ENCODE peak calls at places on chromosomes 11 and 22, in seven cellular contexts. O is astrocyte; T is CD8-positive, alpha-beta T cell; J is heart right ventricle; G is GM23248; B is mammary epithelial cell; V is tibial artery. W is an unnamed sample.

GRCh38 chr11:30433831-30434230 is 110.9 kb downstream of the ARL14EP start:
- DNase-seq in B (no peak), O (no peak), J (no peak), V (no peak), T (no peak), G (no peak), W (no peak)

GRCh38 chr11:44326615-44327475 is 16.9 kb upstream of the ALX4 start:
- DNase-seq in V (no peak), G (peak; percentile 25), T (no peak), B (no peak), J (no peak), O (no peak), W (no peak)

GRCh38 chr11:71197096-71197495 is 55.3 kb downstream of the SHANK2 start:
- DNase-seq in T (no peak), G (no peak), O (no peak), J (no peak), V (no peak), B (no peak), W (no peak)

GRCh38 chr11:117998201-117998579 is 12.0 kb downstream of the IL10RA start:
- DNase-seq in J (no peak), V (no peak), O (no peak), G (no peak), B (no peak), T (no peak), W (no peak)

GRCh38 chr11:46267930-46268329 is 9.5 kb upstream of the CREB3L1 start:
- DNase-seq in B (no peak), O (no peak), G (no peak), J (no peak), V (no peak), T (no peak), W (no peak)

GRCh38 chr22:19178659-19179471 is at the start of gene SLC25A1:
- DNase-seq in J (peak; percentile 90), T (peak; percentile 74), O (peak; percentile 57), G (peak; percentile 94), B (peak; percentile 88), V (peak; percentile 89), W (peak; percentile 75)

GRCh38 chr11:63212742-63213141 is 30.7 kb downstream of the SLC22A25 start:
- DNase-seq in G (peak; percentile 45), V (no peak), T (no peak), B (peak; percentile 9), J (no peak), O (no peak), W (peak; percentile 16)

GRCh38 chr11:119320593-119321524 is 3.9 kb upstream of the MCAM start:
- DNase-seq in V (peak; percentile 62), G (peak; percentile 70), T (peak; percentile 55), B (peak; percentile 54), O (peak; percentile 48), J (peak; percentile 78), W (peak; percentile 36)

GRCh38 chr11:80860632-80861031 is 1419.8 kb upstream of the TENM4 start:
- DNase-seq in V (no peak), O (peak; percentile 56), J (no peak), T (no peak), G (peak; percentile 56), B (peak; percentile 61), W (peak; percentile 56)

GRCh38 chr11:12116425-12117032 is 6.1 kb downstream of the MICAL2 start:
- DNase-seq in B (no peak), V (no peak), T (no peak), J (no peak), O (no peak), G (no peak), W (no peak)

GRCh38 chr11:12112731-12113130 is 2.3 kb downstream of the MICAL2 start:
- DNase-seq in G (no peak), J (no peak), T (no peak), B (no peak), V (no peak), O (no peak), W (no peak)

GRCh38 chr11:12113294-12113693 is 2.9 kb downstream of the MICAL2 start:
- DNase-seq in G (no peak), O (peak; percentile 48), T (no peak), V (no peak), B (no peak), J (no peak), W (no peak)

GRCh38 chr11:12112150-12112520 is 1.7 kb downstream of the MICAL2 start:
- DNase-seq in G (no peak), J (no peak), T (no peak), O (no peak), B (peak; percentile 24), V (no peak), W (no peak)

DNA sequence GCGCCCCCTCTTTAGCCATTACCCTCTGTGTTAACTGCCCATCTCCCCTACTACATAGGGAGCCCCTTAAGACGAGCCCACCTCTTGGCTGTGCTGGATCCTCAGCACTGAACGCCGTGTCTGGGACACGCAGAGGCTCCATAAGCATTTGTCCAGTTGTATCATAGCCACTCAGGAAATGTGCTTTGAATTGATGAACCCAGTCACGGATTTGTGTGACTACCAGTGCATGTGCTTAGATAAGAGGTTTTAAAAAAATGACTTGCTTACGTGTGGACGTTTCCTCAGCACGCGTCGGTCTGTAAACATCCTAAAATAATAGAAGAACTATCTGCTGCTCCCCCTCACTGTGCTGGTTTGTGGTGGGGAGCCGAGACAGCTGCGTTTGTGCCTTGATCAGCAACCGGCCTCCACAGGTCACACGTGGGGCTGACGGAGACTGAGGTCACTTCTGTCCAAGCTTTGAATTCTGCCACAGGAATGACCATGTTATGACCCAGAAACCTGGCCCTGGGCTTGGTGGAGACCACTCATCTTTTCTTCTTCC is 4.2 kb downstream of the MICAL2 start:
- DNase-seq in V (no peak), O (peak; percentile 71), G (no peak), T (no peak), J (peak; percentile 52), B (no peak), W (peak; percentile 74)
- H3K27ac ChIP-seq in V (peak overlapping the region; percentile 99), O (peak overlapping the region; percentile 84), G (no peak overlapping the region), T (no peak overlapping the region), J (no peak overlapping the region), B (no peak overlapping the region), W (peak overlapping the region; percentile 91)

DNA sequence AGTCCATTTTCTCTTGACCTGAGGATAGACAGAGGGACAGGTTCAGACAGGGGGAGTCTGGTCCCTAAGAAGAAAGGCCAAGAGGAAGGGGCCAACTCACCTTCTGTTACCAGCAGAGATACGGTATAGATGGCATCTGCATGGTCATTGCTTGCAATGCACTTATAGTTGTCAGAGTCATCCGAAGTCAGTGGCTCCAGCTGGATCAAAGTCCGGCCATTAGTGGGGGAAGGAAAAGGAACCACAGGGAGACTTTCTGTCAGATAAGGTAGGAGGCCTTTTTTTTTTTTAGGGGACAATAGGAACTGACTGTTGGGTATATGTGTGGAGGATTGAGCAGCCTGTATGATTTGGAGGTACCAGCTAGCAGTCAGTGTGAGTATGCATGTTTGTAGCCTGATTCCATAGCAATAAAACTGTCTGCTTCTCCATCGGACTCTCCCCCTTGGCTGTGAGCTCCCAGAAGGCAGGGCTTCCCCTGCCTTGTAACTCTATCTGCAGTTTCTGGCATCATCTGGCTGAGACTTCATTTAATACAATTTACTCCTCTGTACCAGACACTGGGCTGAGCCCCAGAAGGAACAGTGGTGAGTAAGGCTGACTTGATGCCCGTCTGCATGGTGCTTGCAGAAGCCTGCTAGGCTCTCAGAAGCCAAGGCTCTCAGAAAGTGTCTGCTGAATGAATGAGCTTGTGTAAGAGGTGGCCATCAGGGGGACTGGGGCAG is 5.7 kb downstream of the IGSF22 start:
- DNase-seq in T (no peak), O (no peak), B (peak; percentile 27), G (peak; percentile 75), J (no peak), V (no peak), W (no peak)
- H3K4me3 ChIP-seq in T (peak overlapping the region; percentile 92), O (no peak overlapping the region), B (no peak overlapping the region), G (peak overlapping the region; percentile 77), J (no peak overlapping the region), V (peak overlapping the region; percentile 72), W (no peak overlapping the region)

DNA sequence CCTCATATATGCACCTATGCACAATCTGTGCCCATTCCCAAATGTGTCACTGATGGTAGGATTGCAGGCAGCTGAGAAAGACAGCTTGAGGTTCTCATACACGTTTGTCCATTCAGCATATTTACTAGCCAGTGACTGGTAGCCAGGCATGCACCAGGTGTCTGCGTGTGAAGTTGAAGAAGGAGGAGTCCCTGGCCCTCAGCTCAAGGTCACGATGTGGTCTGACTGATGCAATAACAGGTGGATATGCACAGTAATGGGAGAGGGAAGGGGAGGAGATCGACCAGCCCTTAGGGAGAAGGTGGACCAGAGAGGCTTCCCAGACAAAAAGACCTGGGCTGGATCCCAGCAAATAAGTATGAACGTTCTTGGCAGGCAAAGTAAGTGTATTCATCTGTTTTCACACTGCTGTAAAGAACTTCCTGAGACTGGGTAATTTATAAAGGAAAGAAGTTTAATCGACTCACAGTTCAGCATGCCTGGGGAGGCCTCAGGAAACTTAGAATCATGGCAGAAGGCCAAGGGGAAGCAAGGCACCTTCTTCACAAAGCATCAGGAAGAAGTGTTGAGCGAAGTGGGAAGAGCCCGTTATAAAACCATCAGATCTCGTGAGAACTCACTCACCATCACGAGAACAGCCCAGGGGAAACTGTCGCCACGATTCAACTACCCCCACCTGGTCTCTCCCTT is 96.0 kb downstream of the MN1 start:
- DNase-seq in B (no peak), J (no peak), O (no peak), V (no peak), G (no peak), T (no peak), W (no peak)
- H3K27ac ChIP-seq in B (no peak overlapping the region), J (no peak overlapping the region), O (no peak overlapping the region), V (no peak overlapping the region), G (no peak overlapping the region), T (no peak overlapping the region), W (no peak overlapping the region)

GRCh38 chr11:67408437-67409200 is 4.7 kb downstream of the TBC1D10C start:
- DNase-seq in G (no peak), V (no peak), J (no peak), B (no peak), O (no peak), T (no peak), W (no peak)

GRCh38 chr11:67409261-67409666 is 5.4 kb downstream of the TBC1D10C start:
- DNase-seq in B (no peak), G (no peak), J (no peak), O (no peak), T (peak; percentile 72), V (no peak), W (no peak)

GRCh38 chr11:67410984-67411784 is 4.3 kb upstream of the CARNS1 start:
- DNase-seq in O (no peak), B (no peak), T (no peak), V (no peak), G (no peak), J (no peak), W (no peak)

GRCh38 chr11:67410369-67410831 is 5.1 kb upstream of the CARNS1 start:
- DNase-seq in J (no peak), G (no peak), O (no peak), T (no peak), B (no peak), V (no peak), W (no peak)

DNA sequence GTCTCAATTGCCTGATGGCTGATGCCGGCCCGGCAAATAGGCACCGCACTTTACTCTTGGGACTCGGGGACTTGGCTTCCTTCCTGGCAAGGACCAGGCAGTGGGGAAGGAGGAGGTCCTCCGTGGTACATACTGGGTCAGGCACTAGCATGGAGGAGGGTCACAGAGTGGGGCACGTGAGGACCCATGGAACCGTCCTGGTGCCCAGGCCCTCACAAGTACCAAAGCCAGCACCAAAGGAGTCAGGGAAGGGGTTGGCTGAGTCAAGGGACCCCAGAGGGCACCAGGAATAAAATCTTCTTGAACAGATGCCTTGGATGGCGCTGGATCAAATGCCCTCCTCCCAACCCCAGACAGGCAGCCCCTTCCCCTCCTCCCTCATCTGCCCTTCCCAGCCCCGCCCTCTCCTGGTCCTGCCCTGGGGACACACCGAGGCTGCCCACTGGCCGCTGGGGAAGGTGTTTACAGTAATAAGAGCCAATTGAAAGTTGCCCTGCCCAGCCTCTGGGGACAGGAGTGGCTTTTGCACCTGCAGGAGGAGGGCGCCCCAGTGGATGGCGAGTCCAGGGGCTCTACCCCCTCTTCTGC is 5.6 kb upstream of the CARNS1 start:
- DNase-seq in G (no peak), J (no peak), O (no peak), T (no peak), B (no peak), V (no peak), W (no peak)
- H3K4me3 ChIP-seq in G (no peak overlapping the region), J (no peak overlapping the region), O (no peak overlapping the region), T (peak overlapping the region; percentile 66), B (no peak overlapping the region), V (no peak overlapping the region), W (no peak overlapping the region)

W was measured in brain microvascular endothelial cell.